ENCODE peak calls at places on chromosomes 7 and 10, in nine cellular contexts. One of them, this sample, is unnamed.
A peak's percentile ranks its signal among the peaks of the same experiment; 100 is the strongest.

GRCh38 chr7:30880090-30880704 is 31.5 kb upstream of the AQP1 start:
- DNase-seq in ovary: no peak
- DNase-seq in epithelial cell of esophagus: no peak
- DNase-seq in CD8-positive, alpha-beta T cell: no peak
- DNase-seq in fibroblast of the aortic adventitia: peak; percentile 20
- DNase-seq in HCT116: no peak
- DNase-seq in right atrium auricular region: no peak
- DNase-seq in choroid plexus epithelial cell: no peak
- DNase-seq in coronary artery: no peak
- DNase-seq in this sample: no peak

GRCh38 chr10:8670461-8670860 is 616.0 kb downstream of the GATA3 start:
- DNase-seq in ovary: no peak
- DNase-seq in epithelial cell of esophagus: peak; percentile 52
- DNase-seq in CD8-positive, alpha-beta T cell: no peak
- DNase-seq in fibroblast of the aortic adventitia: no peak
- DNase-seq in HCT116: no peak
- DNase-seq in right atrium auricular region: no peak
- DNase-seq in choroid plexus epithelial cell: no peak
- DNase-seq in coronary artery: no peak
- DNase-seq in this sample: no peak

GRCh38 chr10:91880310-91880709 is 29.0 kb downstream of the FGFBP3 start:
- DNase-seq in ovary: no peak
- DNase-seq in epithelial cell of esophagus: peak; percentile 97
- DNase-seq in CD8-positive, alpha-beta T cell: no peak
- DNase-seq in fibroblast of the aortic adventitia: peak; percentile 53
- DNase-seq in HCT116: no peak
- DNase-seq in right atrium auricular region: no peak
- DNase-seq in choroid plexus epithelial cell: no peak
- DNase-seq in coronary artery: no peak
- DNase-seq in this sample: peak; percentile 32

GRCh38 chr10:114189700-114190099 is 10.5 kb downstream of the TDRD1 start:
- DNase-seq in ovary: no peak
- DNase-seq in epithelial cell of esophagus: no peak
- DNase-seq in CD8-positive, alpha-beta T cell: no peak
- DNase-seq in fibroblast of the aortic adventitia: no peak
- DNase-seq in HCT116: no peak
- DNase-seq in right atrium auricular region: no peak
- DNase-seq in choroid plexus epithelial cell: no peak
- DNase-seq in coronary artery: no peak
- DNase-seq in this sample: no peak

GRCh38 chr7:108146070-108146842 is 16.1 kb upstream of the LAMB4 start:
- DNase-seq in ovary: peak; percentile 40
- DNase-seq in epithelial cell of esophagus: peak; percentile 80
- DNase-seq in CD8-positive, alpha-beta T cell: no peak
- DNase-seq in fibroblast of the aortic adventitia: peak; percentile 94
- DNase-seq in HCT116: peak; percentile 69
- DNase-seq in right atrium auricular region: peak; percentile 66
- DNase-seq in choroid plexus epithelial cell: peak; percentile 95
- DNase-seq in coronary artery: no peak
- DNase-seq in this sample: peak; percentile 91

GRCh38 chr7:31022726-31023125 is 29.4 kb upstream of the ADCYAP1R1 start:
- DNase-seq in ovary: no peak
- DNase-seq in epithelial cell of esophagus: no peak
- DNase-seq in CD8-positive, alpha-beta T cell: no peak
- DNase-seq in fibroblast of the aortic adventitia: no peak
- DNase-seq in HCT116: no peak
- DNase-seq in right atrium auricular region: no peak
- DNase-seq in choroid plexus epithelial cell: no peak
- DNase-seq in coronary artery: no peak
- DNase-seq in this sample: no peak

GRCh38 chr7:134919240-134919641 is 67.1 kb upstream of the AGBL3 start:
- DNase-seq in ovary: no peak
- DNase-seq in epithelial cell of esophagus: peak; percentile 48
- DNase-seq in CD8-positive, alpha-beta T cell: no peak
- DNase-seq in fibroblast of the aortic adventitia: no peak
- DNase-seq in HCT116: no peak
- DNase-seq in right atrium auricular region: no peak
- DNase-seq in choroid plexus epithelial cell: peak; percentile 34
- DNase-seq in coronary artery: no peak
- DNase-seq in this sample: peak; percentile 52

GRCh38 chr10:91251430-91252056 is 31.1 kb downstream of the PCGF5 start:
- DNase-seq in ovary: peak; percentile 31
- DNase-seq in epithelial cell of esophagus: peak; percentile 60
- DNase-seq in CD8-positive, alpha-beta T cell: peak; percentile 30
- DNase-seq in fibroblast of the aortic adventitia: peak; percentile 73
- DNase-seq in HCT116: peak; percentile 6
- DNase-seq in right atrium auricular region: peak; percentile 64
- DNase-seq in choroid plexus epithelial cell: peak; percentile 74
- DNase-seq in coronary artery: no peak
- DNase-seq in this sample: peak; percentile 70

GRCh38 chr7:95619517-95619916 is 23.2 kb upstream of the PDK4 start:
- DNase-seq in ovary: no peak
- DNase-seq in epithelial cell of esophagus: no peak
- DNase-seq in CD8-positive, alpha-beta T cell: no peak
- DNase-seq in fibroblast of the aortic adventitia: no peak
- DNase-seq in HCT116: no peak
- DNase-seq in right atrium auricular region: no peak
- DNase-seq in choroid plexus epithelial cell: no peak
- DNase-seq in coronary artery: no peak
- DNase-seq in this sample: no peak

GRCh38 chr7:117401293-117402002 is 25.8 kb downstream of the ASZ1 start:
- DNase-seq in ovary: no peak
- DNase-seq in epithelial cell of esophagus: peak; percentile 29
- DNase-seq in CD8-positive, alpha-beta T cell: no peak
- DNase-seq in fibroblast of the aortic adventitia: peak; percentile 14
- DNase-seq in HCT116: no peak
- DNase-seq in right atrium auricular region: no peak
- DNase-seq in choroid plexus epithelial cell: peak; percentile 38
- DNase-seq in coronary artery: no peak
- DNase-seq in this sample: peak; percentile 19

GRCh38 chr7:106064836-106065559 is 47.1 kb downstream of the SYPL1 start:
- DNase-seq in ovary: peak; percentile 90
- DNase-seq in epithelial cell of esophagus: peak; percentile 99
- DNase-seq in CD8-positive, alpha-beta T cell: no peak
- DNase-seq in fibroblast of the aortic adventitia: peak; percentile 96
- DNase-seq in HCT116: peak; percentile 82
- DNase-seq in right atrium auricular region: peak; percentile 84
- DNase-seq in choroid plexus epithelial cell: peak; percentile 82
- DNase-seq in coronary artery: peak; percentile 92
- DNase-seq in this sample: peak; percentile 93

GRCh38 chr7:143172354-143172753 is 10.9 kb upstream of the TAS2R39 start:
- DNase-seq in ovary: no peak
- DNase-seq in epithelial cell of esophagus: peak; percentile 49
- DNase-seq in CD8-positive, alpha-beta T cell: no peak
- DNase-seq in fibroblast of the aortic adventitia: peak; percentile 36
- DNase-seq in HCT116: no peak
- DNase-seq in right atrium auricular region: no peak
- DNase-seq in choroid plexus epithelial cell: peak; percentile 17
- DNase-seq in coronary artery: no peak
- DNase-seq in this sample: peak; percentile 29

GRCh38 chr10:10320981-10321380 is 696.7 kb upstream of the CELF2 start:
- DNase-seq in ovary: no peak
- DNase-seq in epithelial cell of esophagus: peak; percentile 97
- DNase-seq in CD8-positive, alpha-beta T cell: no peak
- DNase-seq in fibroblast of the aortic adventitia: peak; percentile 4
- DNase-seq in HCT116: no peak
- DNase-seq in right atrium auricular region: no peak
- DNase-seq in choroid plexus epithelial cell: peak; percentile 36
- DNase-seq in coronary artery: no peak
- DNase-seq in this sample: peak; percentile 60

GRCh38 chr10:126609566-126609965 is 60.9 kb downstream of the C10orf90 start:
- DNase-seq in ovary: no peak
- DNase-seq in epithelial cell of esophagus: no peak
- DNase-seq in CD8-positive, alpha-beta T cell: no peak
- DNase-seq in fibroblast of the aortic adventitia: no peak
- DNase-seq in HCT116: no peak
- DNase-seq in right atrium auricular region: no peak
- DNase-seq in choroid plexus epithelial cell: no peak
- DNase-seq in coronary artery: no peak
- DNase-seq in this sample: no peak

GRCh38 chr7:37311282-37311868 is 137.3 kb downstream of the ELMO1 start:
- DNase-seq in ovary: no peak
- DNase-seq in epithelial cell of esophagus: no peak
- DNase-seq in CD8-positive, alpha-beta T cell: no peak
- DNase-seq in fibroblast of the aortic adventitia: no peak
- DNase-seq in HCT116: no peak
- DNase-seq in right atrium auricular region: no peak
- DNase-seq in choroid plexus epithelial cell: peak; percentile 9
- DNase-seq in coronary artery: no peak
- DNase-seq in this sample: peak; percentile 15

GRCh38 chr10:83801983-83802382 is 337.3 kb upstream of the GHITM start:
- DNase-seq in ovary: no peak
- DNase-seq in epithelial cell of esophagus: no peak
- DNase-seq in CD8-positive, alpha-beta T cell: no peak
- DNase-seq in fibroblast of the aortic adventitia: no peak
- DNase-seq in HCT116: no peak
- DNase-seq in right atrium auricular region: no peak
- DNase-seq in choroid plexus epithelial cell: no peak
- DNase-seq in coronary artery: no peak
- DNase-seq in this sample: no peak

GRCh38 chr10:78960316-78960800 is 108.4 kb upstream of the ZMIZ1 start:
- DNase-seq in ovary: peak; percentile 87
- DNase-seq in epithelial cell of esophagus: peak; percentile 89
- DNase-seq in CD8-positive, alpha-beta T cell: no peak
- DNase-seq in fibroblast of the aortic adventitia: peak; percentile 95
- DNase-seq in HCT116: no peak
- DNase-seq in right atrium auricular region: peak; percentile 84
- DNase-seq in choroid plexus epithelial cell: peak; percentile 86
- DNase-seq in coronary artery: no peak
- DNase-seq in this sample: peak; percentile 93

GRCh38 chr10:109992485-109992884 is 15.3 kb upstream of the ADD3 start:
- DNase-seq in ovary: no peak
- DNase-seq in epithelial cell of esophagus: no peak
- DNase-seq in CD8-positive, alpha-beta T cell: no peak
- DNase-seq in fibroblast of the aortic adventitia: peak; percentile 86
- DNase-seq in HCT116: no peak
- DNase-seq in right atrium auricular region: no peak
- DNase-seq in choroid plexus epithelial cell: peak; percentile 71
- DNase-seq in coronary artery: no peak
- DNase-seq in this sample: peak; percentile 74

GRCh38 chr10:46992794-46993552 is 81.7 kb downstream of the PTPN20 start:
- DNase-seq in ovary: no peak
- DNase-seq in epithelial cell of esophagus: peak; percentile 41
- DNase-seq in CD8-positive, alpha-beta T cell: no peak
- DNase-seq in fibroblast of the aortic adventitia: peak; percentile 98
- DNase-seq in HCT116: peak; percentile 45
- DNase-seq in right atrium auricular region: peak; percentile 66
- DNase-seq in choroid plexus epithelial cell: peak; percentile 73
- DNase-seq in coronary artery: no peak
- DNase-seq in this sample: peak; percentile 71

GRCh38 chr10:116134316-116134715 is 138.7 kb downstream of the GFRA1 start:
- DNase-seq in ovary: no peak
- DNase-seq in epithelial cell of esophagus: no peak
- DNase-seq in CD8-positive, alpha-beta T cell: no peak
- DNase-seq in fibroblast of the aortic adventitia: no peak
- DNase-seq in HCT116: no peak
- DNase-seq in right atrium auricular region: no peak
- DNase-seq in choroid plexus epithelial cell: no peak
- DNase-seq in coronary artery: no peak
- DNase-seq in this sample: no peak

GRCh38 chr7:54252256-54253035 is 289.7 kb upstream of the VSTM2A start:
- DNase-seq in ovary: no peak
- DNase-seq in epithelial cell of esophagus: no peak
- DNase-seq in CD8-positive, alpha-beta T cell: no peak
- DNase-seq in fibroblast of the aortic adventitia: no peak
- DNase-seq in HCT116: no peak
- DNase-seq in right atrium auricular region: no peak
- DNase-seq in choroid plexus epithelial cell: no peak
- DNase-seq in coronary artery: no peak
- DNase-seq in this sample: no peak

GRCh38 chr10:100565206-100565985 is 29.7 kb downstream of the HIF1AN start:
- DNase-seq in ovary: no peak
- DNase-seq in epithelial cell of esophagus: no peak
- DNase-seq in CD8-positive, alpha-beta T cell: no peak
- DNase-seq in fibroblast of the aortic adventitia: no peak
- DNase-seq in HCT116: no peak
- DNase-seq in right atrium auricular region: no peak
- DNase-seq in choroid plexus epithelial cell: no peak
- DNase-seq in coronary artery: no peak
- DNase-seq in this sample: no peak

GRCh38 chr10:6458814-6459213 is 121.3 kb downstream of the PRKCQ start:
- DNase-seq in ovary: no peak
- DNase-seq in epithelial cell of esophagus: no peak
- DNase-seq in CD8-positive, alpha-beta T cell: no peak
- DNase-seq in fibroblast of the aortic adventitia: no peak
- DNase-seq in HCT116: no peak
- DNase-seq in right atrium auricular region: no peak
- DNase-seq in choroid plexus epithelial cell: no peak
- DNase-seq in coronary artery: no peak
- DNase-seq in this sample: no peak

GRCh38 chr7:23462846-23463245 is 7.4 kb downstream of the IGF2BP3 start:
- DNase-seq in ovary: no peak
- DNase-seq in epithelial cell of esophagus: peak; percentile 49
- DNase-seq in CD8-positive, alpha-beta T cell: no peak
- DNase-seq in fibroblast of the aortic adventitia: peak; percentile 75
- DNase-seq in HCT116: no peak
- DNase-seq in right atrium auricular region: no peak
- DNase-seq in choroid plexus epithelial cell: peak; percentile 82
- DNase-seq in coronary artery: no peak
- DNase-seq in this sample: peak; percentile 72
- TF ChIP-seq CTCF in ovary: no peak
- TF ChIP-seq CTCF in epithelial cell of esophagus: peak; percentile 46
- TF ChIP-seq CTCF in CD8-positive, alpha-beta T cell: no peak
- TF ChIP-seq CTCF in fibroblast of the aortic adventitia: peak; percentile 46
- TF ChIP-seq CTCF in HCT116: peak; percentile 17
- TF ChIP-seq CTCF in right atrium auricular region: peak; percentile 53
- TF ChIP-seq CTCF in choroid plexus epithelial cell: peak; percentile 55
- TF ChIP-seq CTCF in coronary artery: no peak
- TF ChIP-seq CTCF in this sample: peak; percentile 34

GRCh38 chr10:131978851-131979250 is 2.9 kb downstream of the BNIP3 start:
- DNase-seq in ovary: no peak
- DNase-seq in epithelial cell of esophagus: no peak
- DNase-seq in CD8-positive, alpha-beta T cell: no peak
- DNase-seq in fibroblast of the aortic adventitia: no peak
- DNase-seq in HCT116: no peak
- DNase-seq in right atrium auricular region: no peak
- DNase-seq in choroid plexus epithelial cell: no peak
- DNase-seq in coronary artery: no peak
- DNase-seq in this sample: no peak
- H3K4me3 ChIP-seq in ovary: no peak overlapping the region
- H3K4me3 ChIP-seq in epithelial cell of esophagus: peak overlapping the region; percentile 80
- H3K4me3 ChIP-seq in CD8-positive, alpha-beta T cell: no peak overlapping the region
- H3K4me3 ChIP-seq in fibroblast of the aortic adventitia: peak overlapping the region; percentile 5
- H3K4me3 ChIP-seq in HCT116: no peak overlapping the region
- H3K4me3 ChIP-seq in right atrium auricular region: no peak overlapping the region
- H3K4me3 ChIP-seq in choroid plexus epithelial cell: no peak overlapping the region
- H3K4me3 ChIP-seq in coronary artery: no peak overlapping the region
- H3K4me3 ChIP-seq in this sample: peak overlapping the region; percentile 92

GRCh38 chr7:151140826-151141225 is 26.7 kb downstream of the GBX1 start:
- DNase-seq in ovary: no peak
- DNase-seq in epithelial cell of esophagus: no peak
- DNase-seq in CD8-positive, alpha-beta T cell: no peak
- DNase-seq in fibroblast of the aortic adventitia: no peak
- DNase-seq in HCT116: no peak
- DNase-seq in right atrium auricular region: no peak
- DNase-seq in choroid plexus epithelial cell: no peak
- DNase-seq in coronary artery: peak; percentile 45
- DNase-seq in this sample: no peak
- TF ChIP-seq CTCF in ovary: no peak
- TF ChIP-seq CTCF in epithelial cell of esophagus: no peak
- TF ChIP-seq CTCF in CD8-positive, alpha-beta T cell: no peak
- TF ChIP-seq CTCF in fibroblast of the aortic adventitia: no peak
- TF ChIP-seq CTCF in HCT116: no peak
- TF ChIP-seq CTCF in right atrium auricular region: no peak
- TF ChIP-seq CTCF in choroid plexus epithelial cell: no peak
- TF ChIP-seq CTCF in coronary artery: no peak
- TF ChIP-seq CTCF in this sample: no peak

GRCh38 chr10:63553031-63553430 is 31.8 kb downstream of the REEP3 start:
- DNase-seq in ovary: no peak
- DNase-seq in epithelial cell of esophagus: peak; percentile 88
- DNase-seq in CD8-positive, alpha-beta T cell: no peak
- DNase-seq in fibroblast of the aortic adventitia: peak; percentile 61
- DNase-seq in HCT116: peak; percentile 70
- DNase-seq in right atrium auricular region: no peak
- DNase-seq in choroid plexus epithelial cell: peak; percentile 91
- DNase-seq in coronary artery: no peak
- DNase-seq in this sample: peak; percentile 76
- H3K4me3 ChIP-seq in ovary: no peak overlapping the region
- H3K4me3 ChIP-seq in epithelial cell of esophagus: peak overlapping the region; percentile 1
- H3K4me3 ChIP-seq in CD8-positive, alpha-beta T cell: no peak overlapping the region
- H3K4me3 ChIP-seq in fibroblast of the aortic adventitia: no peak overlapping the region
- H3K4me3 ChIP-seq in HCT116: peak overlapping the region; percentile 40
- H3K4me3 ChIP-seq in right atrium auricular region: no peak overlapping the region
- H3K4me3 ChIP-seq in choroid plexus epithelial cell: no peak overlapping the region
- H3K4me3 ChIP-seq in coronary artery: peak overlapping the region; percentile 9
- H3K4me3 ChIP-seq in this sample: no peak overlapping the region

This sample was measured in cardiac fibroblast.